ENCODE peak calls at places on chromosomes 13 and 19, in ten cellular contexts. Q, L, Y, B, O, Z, R, M, H and J are unnamed samples.

GRCh38 chr19:42487025-42487797 is 41.1 kb downstream of the CEACAM1 start:
- DNase-seq in Q (no peak), L (no peak), Y (no peak), B (no peak), O (no peak), Z (no peak), R (no peak), M (no peak), H (no peak), J (no peak)

GRCh38 chr19:55256562-55257460 is 2.0 kb downstream of the PPP6R1 start:
- DNase-seq in Q (no peak), L (no peak), Y (no peak), B (peak), O (no peak), Z (no peak), R (no peak), M (no peak), H (no peak), J (no peak)

GRCh38 chr13:38900188-38900587 is 90.4 kb downstream of the STOML3 start:
- DNase-seq in Q (no peak), L (no peak), Y (no peak), B (no peak), O (no peak), Z (no peak), R (no peak), M (no peak), H (no peak), J (no peak)

GRCh38 chr13:113095146-113096051 is 10.2 kb upstream of the F7 start:
- DNase-seq in Q (no peak), L (no peak), Y (no peak), B (no peak), O (no peak), Z (no peak), R (peak), M (no peak), H (no peak), J (no peak)

GRCh38 chr19:9881720-9882119 is 46.6 kb downstream of the PIN1 start:
- DNase-seq in Q (no peak), L (peak), Y (no peak), B (no peak), O (no peak), Z (no peak), R (no peak), M (no peak), H (no peak), J (no peak)

GRCh38 chr13:51557875-51558604 is 26.2 kb upstream of the WDFY2 start:
- DNase-seq in Q (no peak), L (peak), Y (peak), B (no peak), O (no peak), Z (no peak), R (no peak), M (no peak), H (no peak), J (no peak)

GRCh38 chr13:40433577-40433976 is 232.9 kb downstream of the FOXO1 start:
- DNase-seq in Q (no peak), L (no peak), Y (no peak), B (peak), O (no peak), Z (no peak), R (no peak), M (no peak), H (no peak), J (no peak)

GRCh38 chr19:46324277-46324676 is 22.6 kb upstream of the PPP5C start:
- DNase-seq in Q (no peak), L (no peak), Y (no peak), B (no peak), O (no peak), Z (no peak), R (no peak), M (no peak), H (no peak), J (no peak)

GRCh38 chr19:33355535-33355934 is 18.0 kb upstream of the CEBPG start:
- DNase-seq in Q (no peak), L (no peak), Y (no peak), B (no peak), O (no peak), Z (no peak), R (no peak), M (no peak), H (no peak), J (no peak)

GRCh38 chr13:23618341-23618740 is 48.1 kb downstream of the TNFRSF19 start:
- DNase-seq in Q (peak), L (peak), Y (peak), B (no peak), O (no peak), Z (no peak), R (no peak), M (no peak), H (no peak), J (no peak)

GRCh38 chr13:28636078-28636477 is 22.9 kb upstream of the POMP start:
- DNase-seq in Q (peak), L (no peak), Y (peak), B (no peak), O (no peak), Z (no peak), R (no peak), M (no peak), H (no peak), J (no peak)

GRCh38 chr13:112057736-112058518 is 9.0 kb upstream of the SOX1 start:
- DNase-seq in Q (no peak), L (no peak), Y (no peak), B (no peak), O (peak), Z (no peak), R (no peak), M (no peak), H (no peak), J (no peak)

GRCh38 chr13:51291341-51291740 is 48.1 kb upstream of the SERPINE3 start:
- DNase-seq in Q (no peak), L (peak), Y (no peak), B (no peak), O (no peak), Z (no peak), R (no peak), M (no peak), H (no peak), J (no peak)

GRCh38 chr13:50636007-50636704 is 207.3 kb downstream of the DLEU7 start:
- DNase-seq in Q (no peak), L (no peak), Y (no peak), B (no peak), O (no peak), Z (no peak), R (no peak), M (no peak), H (no peak), J (no peak)

GRCh38 chr13:84076280-84076679 is 194.0 kb upstream of the SLITRK1 start:
- DNase-seq in Q (no peak), L (no peak), Y (no peak), B (no peak), O (no peak), Z (no peak), R (no peak), M (no peak), H (no peak), J (no peak)

GRCh38 chr19:55479451-55480230 is 3.2 kb downstream of the ZNF628 start:
- DNase-seq in Q (no peak), L (no peak), Y (no peak), B (no peak), O (no peak), Z (no peak), R (no peak), M (no peak), H (no peak), J (no peak)

GRCh38 chr19:45079063-45079910 is at the start of gene GEMIN7:
- DNase-seq in Q (no peak), L (peak), Y (no peak), B (peak), O (peak), Z (peak), R (peak), M (no peak), H (no peak), J (peak)

GRCh38 chr13:40366119-40366518 is 300.3 kb downstream of the FOXO1 start:
- DNase-seq in Q (no peak), L (no peak), Y (no peak), B (no peak), O (no peak), Z (no peak), R (no peak), M (no peak), H (no peak), J (no peak)

GRCh38 chr13:33073338-33073737 is 57.1 kb downstream of the KL start:
- DNase-seq in Q (no peak), L (no peak), Y (no peak), B (no peak), O (no peak), Z (no peak), R (no peak), M (no peak), H (no peak), J (no peak)

GRCh38 chr13:93539914-93540313 is 313.3 kb downstream of the GPC6 start:
- DNase-seq in Q (no peak), L (no peak), Y (no peak), B (no peak), O (no peak), Z (peak), R (no peak), M (no peak), H (no peak), J (no peak)

GRCh38 chr13:108322206-108322824 is 52.8 kb downstream of the TNFSF13B start:
- DNase-seq in Q (peak), L (peak), Y (no peak), B (no peak), O (no peak), Z (no peak), R (no peak), M (no peak), H (no peak), J (no peak)

GRCh38 chr13:75830842-75831241 is 194.7 kb downstream of the LMO7 start:
- DNase-seq in Q (peak), L (no peak), Y (peak), B (no peak), O (no peak), Z (no peak), R (no peak), M (no peak), H (no peak), J (no peak)

GRCh38 chr13:111506621-111507020 is 186.2 kb downstream of the TEX29 start:
- DNase-seq in Q (no peak), L (no peak), Y (no peak), B (no peak), O (no peak), Z (no peak), R (no peak), M (no peak), H (no peak), J (no peak)

GRCh38 chr19:50311723-50312635 is 17.2 kb downstream of the KCNC3 start:
- DNase-seq in Q (no peak), L (no peak), Y (no peak), B (no peak), O (peak), Z (no peak), R (no peak), M (no peak), H (no peak), J (peak)

GRCh38 chr13:34587586-34587985 is 354.5 kb upstream of the NBEA start:
- DNase-seq in Q (peak), L (peak), Y (no peak), B (no peak), O (no peak), Z (no peak), R (no peak), M (no peak), H (no peak), J (no peak)

GRCh38 chr13:43058318-43058674 is 34.9 kb downstream of the DNAJC15 start:
- DNase-seq in Q (no peak), L (peak), Y (peak), B (peak), O (no peak), Z (no peak), R (no peak), M (no peak), H (no peak), J (no peak)

GRCh38 chr19:31350693-31351211 is 1.5 kb upstream of the TSHZ3 start:
- DNase-seq in Q (no peak), L (no peak), Y (no peak), B (no peak), O (peak), Z (peak), R (peak), M (no peak), H (no peak), J (peak)

GRCh38 chr13:94312511-94313191 is 166.8 kb downstream of the DCT start:
- DNase-seq in Q (no peak), L (no peak), Y (no peak), B (no peak), O (no peak), Z (peak), R (no peak), M (no peak), H (no peak), J (no peak)

GRCh38 chr13:98509271-98510155 is 67.4 kb downstream of the STK24 start:
- DNase-seq in Q (peak), L (peak), Y (peak), B (peak), O (no peak), Z (no peak), R (peak), M (peak), H (no peak), J (no peak)

GRCh38 chr13:79455331-79455730 is 25.6 kb upstream of the NDFIP2 start:
- DNase-seq in Q (no peak), L (no peak), Y (no peak), B (no peak), O (no peak), Z (no peak), R (no peak), M (no peak), H (no peak), J (no peak)

GRCh38 chr19:48194041-48194871 is 23.8 kb downstream of the ZSWIM9 start:
- DNase-seq in Q (no peak), L (peak), Y (no peak), B (peak), O (no peak), Z (no peak), R (no peak), M (no peak), H (no peak), J (peak)

GRCh38 chr19:46995492-46995891 is 24.1 kb upstream of the NPAS1 start:
- DNase-seq in Q (no peak), L (no peak), Y (no peak), B (no peak), O (no peak), Z (no peak), R (no peak), M (no peak), H (no peak), J (no peak)

DNA sequence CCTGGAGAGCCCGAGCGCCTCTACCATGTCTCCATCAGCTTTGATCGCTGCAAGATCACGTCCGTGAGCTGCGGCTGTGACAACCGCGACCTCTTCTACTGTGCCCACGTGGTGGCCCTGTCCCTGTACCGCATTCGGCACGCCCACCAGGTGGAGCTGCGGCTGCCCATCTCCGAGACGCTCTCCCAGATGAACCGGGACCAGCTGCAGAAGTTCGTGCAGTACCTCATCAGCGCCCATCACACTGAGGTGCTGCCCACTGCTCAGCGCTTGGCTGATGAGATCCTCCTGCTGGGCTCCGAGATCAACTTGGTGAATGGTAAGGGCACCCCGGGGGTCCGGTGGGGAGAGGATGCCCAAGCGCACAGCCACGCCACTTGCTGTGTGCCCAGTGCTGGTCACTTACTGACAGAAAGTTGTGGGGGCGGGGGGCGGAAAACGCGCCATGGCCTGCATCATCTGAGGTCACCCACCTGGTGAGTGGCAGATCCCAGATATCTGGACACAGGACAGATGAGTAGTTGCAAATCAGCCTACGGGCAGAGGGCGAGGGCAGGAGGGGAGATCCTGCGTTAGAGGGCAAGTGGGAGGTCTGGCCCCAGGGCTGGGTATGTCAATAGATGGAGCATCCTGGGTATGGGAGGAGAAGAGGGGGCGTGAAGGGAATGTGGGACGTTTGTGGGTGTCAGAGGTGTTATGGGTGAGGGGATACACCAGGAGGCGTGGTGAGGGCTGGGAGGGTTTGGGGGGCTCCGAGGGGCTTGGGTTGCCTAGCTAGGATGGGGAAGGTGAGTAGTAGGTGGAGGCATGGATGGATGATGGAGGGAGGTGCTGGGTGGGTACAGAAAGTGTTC is 9.8 kb downstream of the ZSWIM4 start:
- DNase-seq in Q (no peak), L (no peak), Y (no peak), B (no peak), O (no peak), Z (no peak), R (no peak), M (no peak), H (no peak), J (no peak)
- TF ChIP-seq CTCF in Q (peak), L (no peak), Y (no peak), B (no peak), O (peak), Z (no peak), R (peak), M (peak), H (peak), J (peak)

GRCh38 chr19:4624733-4625362 is 14.5 kb upstream of the TNFAIP8L1 start:
- DNase-seq in Q (no peak), L (peak), Y (no peak), B (no peak), O (no peak), Z (no peak), R (no peak), M (no peak), H (no peak), J (no peak)
- TF ChIP-seq CTCF in Q (peak), L (peak), Y (peak), B (no peak), O (peak), Z (no peak), R (peak), M (no peak), H (no peak), J (peak)

GRCh38 chr19:41144403-41144802 is 30.2 kb downstream of the CYP2F1 start:
- DNase-seq in Q (peak), L (peak), Y (peak), B (peak), O (peak), Z (peak), R (peak), M (peak), H (no peak), J (peak)
- TF ChIP-seq CTCF in Q (peak), L (peak), Y (peak), B (peak), O (peak), Z (peak), R (peak), M (peak), H (peak), J (peak)

DNA sequence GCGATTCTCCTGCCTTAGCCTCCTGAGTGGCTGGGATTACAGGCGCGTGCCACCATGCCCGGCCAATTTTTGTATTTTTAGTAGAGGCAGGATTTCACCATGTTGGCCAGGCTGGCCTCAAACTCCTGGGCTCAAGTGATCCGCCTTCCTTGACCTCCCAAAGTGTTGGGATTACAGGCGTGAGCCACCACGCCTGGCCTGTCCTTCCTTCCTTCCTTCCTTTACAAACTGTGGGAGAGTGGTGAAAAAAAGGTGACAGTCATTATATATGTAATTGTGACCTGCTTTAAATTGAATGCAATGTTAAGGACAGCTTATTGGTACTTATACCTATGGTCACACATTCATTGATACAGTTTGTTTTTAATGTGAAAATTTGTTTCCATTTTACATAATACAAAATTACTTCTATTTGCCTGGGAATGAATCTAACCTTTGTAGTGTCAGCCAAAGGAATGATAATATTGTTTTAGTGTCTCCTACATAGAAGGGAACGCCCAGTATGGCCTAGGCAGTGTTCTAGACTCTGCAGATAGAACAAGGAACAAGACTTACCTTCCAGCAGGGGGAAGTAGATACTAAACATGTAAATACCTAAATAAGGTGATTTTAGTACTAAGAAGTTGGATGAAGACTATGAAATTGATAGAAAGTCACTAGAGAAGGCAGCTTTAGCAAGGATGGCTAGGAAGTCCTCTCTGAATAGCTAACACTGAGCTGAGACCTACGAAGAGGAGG is 146.3 kb downstream of the GGACT start:
- DNase-seq in Q (no peak), L (no peak), Y (no peak), B (no peak), O (no peak), Z (no peak), R (no peak), M (no peak), H (no peak), J (no peak)
- TF ChIP-seq CTCF in Q (no peak), L (no peak), Y (no peak), B (no peak), O (no peak), Z (no peak), R (no peak), M (no peak), H (no peak), J (no peak)

DNA sequence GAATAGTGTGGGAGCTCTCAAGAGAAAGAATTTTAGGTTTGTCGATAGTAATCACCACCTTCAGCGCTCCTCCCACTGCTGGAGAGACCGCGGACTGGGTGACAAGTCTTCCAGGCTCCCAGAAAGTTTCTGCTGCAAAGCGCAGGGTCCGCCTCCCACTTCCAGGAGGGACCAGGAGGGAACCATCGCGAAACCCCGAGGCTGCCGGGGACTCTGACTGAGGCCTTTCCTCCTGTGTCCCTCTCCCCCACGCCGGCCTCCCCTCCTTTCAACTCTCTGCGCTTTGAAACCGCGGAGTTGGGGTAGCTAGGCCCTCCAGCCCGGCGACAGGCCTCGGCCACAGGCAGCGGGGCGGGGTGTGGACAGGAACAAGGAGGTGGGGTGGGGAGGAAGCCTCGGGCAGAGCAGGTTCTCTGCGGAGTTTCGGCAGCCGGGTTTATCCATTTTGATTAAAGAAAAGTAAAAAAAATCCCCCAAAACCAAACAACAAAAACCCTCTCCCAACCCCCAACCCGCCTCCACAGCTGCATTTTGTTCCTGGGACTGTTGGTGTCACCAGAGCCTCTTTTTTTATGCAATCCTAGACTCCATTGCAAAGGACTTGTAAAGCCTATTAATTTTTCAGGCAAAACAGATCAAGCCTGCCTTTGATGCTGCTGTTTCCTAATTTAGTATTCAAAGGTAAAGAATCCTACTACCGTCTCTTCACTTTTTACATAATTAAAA is 157.2 kb downstream of the TM9SF2 start:
- DNase-seq in Q (peak), L (no peak), Y (peak), B (peak), O (peak), Z (peak), R (peak), M (no peak), H (peak), J (peak)
- TF ChIP-seq CTCF in Q (peak), L (peak), Y (peak), B (no peak), O (peak), Z (no peak), R (peak), M (no peak), H (peak), J (peak)

GRCh38 chr19:15170345-15170744 is 30.4 kb downstream of the NOTCH3 start:
- DNase-seq in Q (no peak), L (no peak), Y (no peak), B (no peak), O (no peak), Z (no peak), R (no peak), M (no peak), H (no peak), J (no peak)

GRCh38 chr19:15175609-15176008 is 25.2 kb downstream of the NOTCH3 start:
- DNase-seq in Q (no peak), L (no peak), Y (no peak), B (no peak), O (no peak), Z (no peak), R (no peak), M (no peak), H (no peak), J (no peak)

GRCh38 chr19:15177269-15178116 is 23.3 kb downstream of the NOTCH3 start:
- DNase-seq in Q (peak), L (peak), Y (no peak), B (peak), O (peak), Z (peak), R (peak), M (no peak), H (no peak), J (peak)

GRCh38 chr19:15169541-15170285 is 31.1 kb downstream of the NOTCH3 start:
- DNase-seq in Q (no peak), L (no peak), Y (no peak), B (no peak), O (no peak), Z (no peak), R (no peak), M (no peak), H (no peak), J (no peak)

GRCh38 chr19:15173746-15174404 is 26.9 kb downstream of the NOTCH3 start:
- DNase-seq in Q (no peak), L (peak), Y (no peak), B (no peak), O (no peak), Z (no peak), R (no peak), M (no peak), H (no peak), J (no peak)
- TF ChIP-seq CTCF in Q (peak), L (no peak), Y (no peak), B (no peak), O (no peak), Z (no peak), R (peak), M (no peak), H (no peak), J (no peak)